ENCODE peak calls at places on chromosomes 7 and 10, in four cellular contexts. J is spleen, I is brain microvascular endothelial cell, K is B cell. H is an unnamed sample.
A peak's percentile ranks its signal among the peaks of the same experiment; 100 is the strongest.

GRCh38 chr7:138705122-138705521 is 4.0 kb upstream of the SVOPL start:
- DNase-seq in J (no peak), I (no peak), K (no peak), H (no peak)

GRCh38 chr10:60848126-60848525 is 69.8 kb downstream of the CDK1 start:
- DNase-seq in J (no peak), K (no peak), I (peak; percentile 53), H (no peak)

GRCh38 chr10:79982486-79982800 is 33.5 kb upstream of the SFTPD start:
- DNase-seq in I (no peak), K (no peak), J (no peak), H (peak; percentile 22)

GRCh38 chr7:95545007-95545615 is 51.2 kb downstream of the PDK4 start:
- DNase-seq in I (peak; percentile 71), J (no peak), K (no peak), H (no peak)

GRCh38 chr7:102473271-102473991 is 5.3 kb downstream of the POLR2J start:
- DNase-seq in I (no peak), J (peak; percentile 70), K (peak; percentile 28), H (no peak)

GRCh38 chr10:62475531-62475930 is 101.4 kb downstream of the ZNF365 start:
- DNase-seq in K (no peak), I (no peak), J (no peak), H (no peak)

GRCh38 chr7:1136841-1137516 is 23.0 kb downstream of the ZFAND2A start:
- DNase-seq in K (no peak), I (no peak), J (peak; percentile 71), H (no peak)

GRCh38 chr7:105473163-105473562 is 48.9 kb downstream of the PUS7 start:
- DNase-seq in K (no peak), J (no peak), I (peak; percentile 71), H (no peak)

GRCh38 chr10:9762966-9763656 is 1254.6 kb upstream of the CELF2 start:
- DNase-seq in K (no peak), J (no peak), I (peak; percentile 91), H (no peak)

GRCh38 chr10:110437761-110438341 is 59.9 kb upstream of the DUSP5 start:
- DNase-seq in K (no peak), J (peak; percentile 67), I (no peak), H (no peak)

GRCh38 chr10:50809596-50809995 is 69.9 kb downstream of the ASAH2B start:
- DNase-seq in K (no peak), J (no peak), I (peak; percentile 40), H (no peak)

GRCh38 chr10:77746313-77746712 is 108.7 kb upstream of the KCNMA1 start:
- DNase-seq in I (peak; percentile 83), J (no peak), K (no peak), H (no peak)

GRCh38 chr7:15685358-15686181 is 913 bp downstream of the MEOX2 start:
- DNase-seq in K (no peak), J (no peak), I (no peak), H (peak; percentile 4)

GRCh38 chr10:122441961-122442360 is 12.5 kb upstream of the ARMS2 start:
- DNase-seq in K (no peak), J (no peak), I (peak; percentile 68), H (no peak)

GRCh38 chr10:80444646-80445319 is 9.3 kb upstream of the TSPAN14 start:
- DNase-seq in J (peak; percentile 89), I (peak; percentile 56), K (no peak), H (peak; percentile 69)

GRCh38 chr7:20330176-20330796 is 414 bp upstream of the ITGB8 start:
- DNase-seq in J (peak; percentile 88), K (peak; percentile 53), I (peak; percentile 92), H (peak; percentile 81)

GRCh38 chr10:97319671-97320479 is 804 bp downstream of the FRAT1 start:
- DNase-seq in I (no peak), J (peak; percentile 94), K (peak; percentile 82), H (peak; percentile 62)

GRCh38 chr10:35971397-35971796 is 329.3 kb upstream of the FZD8 start:
- DNase-seq in I (no peak), K (no peak), J (no peak), H (no peak)

GRCh38 chr10:29603516-29603915 is 31.3 kb downstream of the SVIL start:
- DNase-seq in I (no peak), K (no peak), J (no peak), H (no peak)

GRCh38 chr7:25750738-25751529 is 401.1 kb upstream of the NFE2L3 start:
- DNase-seq in J (no peak), I (no peak), K (no peak), H (no peak)

GRCh38 chr7:57685418-57685817 is 235.4 kb downstream of the ZNF716 start:
- DNase-seq in J (no peak), K (no peak), I (no peak), H (no peak)

GRCh38 chr7:52668435-52668834 is 367.0 kb upstream of the POM121L12 start:
- DNase-seq in I (no peak), J (no peak), K (no peak), H (no peak)

GRCh38 chr7:84231157-84231556 is 36.6 kb upstream of the SEMA3A start:
- DNase-seq in K (no peak), J (no peak), I (peak; percentile 22), H (no peak)

GRCh38 chr10:93216341-93216985 is 142.8 kb downstream of the CYP26A1 start:
- DNase-seq in K (no peak), I (no peak), J (no peak), H (no peak)

GRCh38 chr10:44933117-44933450 is 21.9 kb downstream of the TMEM72 start:
- DNase-seq in K (no peak), J (no peak), I (no peak), H (no peak)

GRCh38 chr7:25158962-25159361 is 33.9 kb upstream of the CYCS start:
- DNase-seq in K (no peak), J (no peak), I (no peak), H (no peak)

GRCh38 chr7:78062214-78062613 is 263.6 kb downstream of the PHTF2 start:
- DNase-seq in J (no peak), K (no peak), I (no peak), H (no peak)

GRCh38 chr10:17479822-17480221 is 25.4 kb upstream of the ST8SIA6 start:
- DNase-seq in I (no peak), J (no peak), K (no peak), H (no peak)

GRCh38 chr10:131874991-131875451 is 25.8 kb upstream of the PPP2R2D start:
- DNase-seq in K (peak; percentile 69), J (peak; percentile 87), I (peak; percentile 78), H (peak; percentile 87)

GRCh38 chr10:13829790-13830189 is 243.0 kb downstream of the PRPF18 start:
- DNase-seq in K (no peak), J (no peak), I (no peak), H (no peak)

GRCh38 chr7:53743697-53744096 is 708.3 kb downstream of the POM121L12 start:
- DNase-seq in J (no peak), K (no peak), I (no peak), H (no peak)

DNA sequence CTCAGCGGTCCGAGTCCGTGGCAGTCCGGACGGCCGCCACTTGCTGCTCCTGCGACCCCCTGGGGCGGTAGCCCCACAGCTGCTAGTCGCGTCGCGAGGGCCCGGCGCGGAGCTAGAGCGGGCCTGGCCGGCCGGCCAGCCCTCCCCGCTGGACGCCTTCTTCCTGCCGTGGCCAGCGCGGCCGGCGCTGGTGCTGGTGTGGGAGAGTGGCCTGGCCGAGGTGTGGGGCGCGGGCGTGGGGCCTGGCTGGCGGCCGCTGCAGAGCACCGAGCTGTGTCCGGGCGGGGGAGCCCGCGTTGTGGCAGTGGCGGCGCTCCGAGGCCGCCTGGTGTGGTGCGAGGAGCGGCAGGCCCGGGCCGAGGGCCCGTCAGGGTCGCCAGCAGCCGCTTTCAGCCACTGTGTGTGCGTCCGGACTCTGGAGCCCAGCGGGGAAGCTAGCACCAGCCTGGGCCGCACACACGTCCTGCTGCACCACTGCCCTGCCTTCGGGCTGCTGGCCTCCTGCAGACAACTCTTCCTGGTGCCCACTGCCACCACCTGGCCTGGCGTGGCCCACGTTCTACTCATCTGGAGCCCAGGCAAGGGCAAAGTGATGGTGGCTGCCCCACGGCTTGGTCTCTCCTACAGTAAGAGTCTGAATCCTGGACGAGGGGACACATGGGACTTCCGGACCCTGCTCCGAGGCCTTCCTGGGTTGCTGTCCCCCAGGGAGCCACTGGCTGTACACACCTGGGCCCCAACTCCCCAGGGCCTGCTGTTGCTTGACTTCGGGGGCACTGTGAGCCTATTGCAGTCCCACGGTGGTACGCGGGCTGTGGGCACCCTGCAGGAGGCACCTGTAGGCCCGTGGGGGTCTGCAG is 642 bp downstream of the HPS6 start:
- DNase-seq in J (no peak), K (no peak), I (peak; percentile 5), H (peak; percentile 46)
- TF ChIP-seq CTCF in J (no peak), K (no peak), I (no peak), H (no peak)

GRCh38 chr7:141674702-141675101 is 27.3 kb downstream of the DENND11 start:
- DNase-seq in J (no peak), I (no peak), K (no peak), H (no peak)
- TF ChIP-seq CTCF in J (peak; percentile 37), I (peak; percentile 78), K (peak; percentile 23), H (peak; percentile 44)

GRCh38 chr7:30625283-30625682 is 30.6 kb downstream of the GARS1 start:
- DNase-seq in I (no peak), K (no peak), J (no peak), H (no peak)
- TF ChIP-seq CTCF in I (no peak), K (no peak), J (no peak), H (no peak)

GRCh38 chr7:132503415-132503814 is 72.9 kb downstream of the PLXNA4 start:
- DNase-seq in K (no peak), I (no peak), J (peak; percentile 45), H (peak; percentile 22)
- TF ChIP-seq CTCF in K (no peak), I (no peak), J (no peak), H (no peak)

GRCh38 chr7:90720970-90721768 is 125.0 kb downstream of the CDK14 start:
- DNase-seq in I (peak; percentile 63), K (no peak), J (no peak), H (no peak)
- TF ChIP-seq CTCF in I (no peak), K (no peak), J (no peak), H (no peak)

GRCh38 chr10:128210215-128211063 is 84.2 kb upstream of the MKI67 start:
- DNase-seq in I (no peak), J (peak; percentile 96), K (peak; percentile 59), H (peak; percentile 87)
- TF ChIP-seq CTCF in I (peak; percentile 65), J (peak; percentile 92), K (peak; percentile 68), H (peak; percentile 79)

GRCh38 chr10:125343118-125343752 is 182.9 kb upstream of the CTBP2 start:
- DNase-seq in K (no peak), I (peak; percentile 38), J (no peak), H (peak; percentile 23)
- TF ChIP-seq CTCF in K (peak; percentile 29), I (peak; percentile 77), J (peak; percentile 60), H (peak; percentile 44)

GRCh38 chr7:117728858-117729257 is 144.4 kb downstream of the CTTNBP2 start:
- DNase-seq in I (no peak), J (no peak), K (no peak), H (no peak)

GRCh38 chr7:117730404-117730803 is 142.8 kb downstream of the CTTNBP2 start:
- DNase-seq in K (no peak), J (no peak), I (no peak), H (no peak)

GRCh38 chr7:117719377-117719776 is 153.9 kb downstream of the CTTNBP2 start:
- DNase-seq in I (no peak), K (no peak), J (no peak), H (no peak)

DNA sequence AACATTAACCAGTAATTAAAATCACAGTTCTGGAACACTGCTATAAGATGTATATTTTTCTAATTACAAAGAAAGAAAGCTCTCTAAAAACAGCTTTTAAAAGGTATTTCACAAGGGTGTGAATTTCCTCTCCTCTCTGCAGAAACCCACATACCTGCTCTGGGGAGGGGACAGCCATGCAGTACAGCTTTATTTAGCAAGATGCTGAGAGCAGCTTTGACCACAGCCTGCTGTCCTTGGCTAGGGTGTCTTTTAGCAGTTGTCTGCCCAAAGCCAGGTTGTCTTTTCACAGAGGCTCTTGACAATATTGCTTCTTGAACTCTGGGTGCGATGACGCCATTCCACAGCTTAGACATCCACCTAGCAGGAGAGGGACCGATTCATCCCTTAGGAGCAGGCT is 148.3 kb downstream of the CTTNBP2 start:
- DNase-seq in K (no peak), J (no peak), I (no peak), H (no peak)
- TF ChIP-seq CTCF in K (no peak), J (no peak), I (no peak), H (no peak)